ENCODE peak calls at places on chromosomes 4 and X, in ten cellular contexts. C is ACHN, Q is HT-29, Y is GM04503, O is Caki2, E is EH, R is KBM-7, G is M059J, F is left ventricle myocardium inferior, P is Right ventricle myocardium inferior. U is an unnamed sample.

GRCh38 chr4:119589165-119589564 is 39.4 kb downstream of the PDE5A start:
- DNase-seq in C (no peak), Q (no peak), Y (no peak), O (no peak), E (peak; percentile 14), R (no peak), G (peak; percentile 6), F (no peak), P (no peak), U (no peak)

GRCh38 chr4:139951051-139951450 is 202.9 kb downstream of the MAML3 start:
- DNase-seq in C (no peak), Q (no peak), Y (no peak), O (no peak), E (peak; percentile 83), R (peak; percentile 37), G (peak; percentile 92), F (no peak), P (no peak), U (no peak)

GRCh38 chr4:148854203-148854602 is 412.0 kb upstream of the NR3C2 start:
- DNase-seq in C (no peak), Q (peak; percentile 40), Y (no peak), O (peak; percentile 68), E (no peak), R (no peak), G (no peak), F (no peak), P (no peak), U (no peak)

GRCh38 chr4:138330531-138330930 is 88.4 kb upstream of the SLC7A11 start:
- DNase-seq in C (no peak), Q (no peak), Y (no peak), O (no peak), E (no peak), R (no peak), G (no peak), F (no peak), P (no peak), U (no peak)

GRCh38 chr4:1208970-1209704 is 36.8 kb upstream of the SPON2 start:
- DNase-seq in C (no peak), Q (no peak), Y (no peak), O (no peak), E (no peak), R (no peak), G (no peak), F (peak; percentile 32), P (peak; percentile 66), U (no peak)

GRCh38 chr4:16667464-16667863 is 231.0 kb downstream of the LDB2 start:
- DNase-seq in C (no peak), Q (no peak), Y (peak; percentile 78), O (no peak), E (peak; percentile 94), R (no peak), G (peak; percentile 94), F (no peak), P (no peak), U (no peak)

GRCh38 chr4:26248647-26249046 is 72.2 kb upstream of the RBPJ start:
- DNase-seq in C (no peak), Q (no peak), Y (no peak), O (no peak), E (peak; percentile 48), R (no peak), G (peak; percentile 48), F (no peak), P (no peak), U (no peak)

GRCh38 chrX:138858438-138858837 is 146.9 kb upstream of the FGF13 start:
- DNase-seq in C (no peak), Q (no peak), Y (peak; percentile 72), O (peak; percentile 65), E (no peak), R (no peak), G (peak; percentile 95), F (no peak), P (no peak), U (no peak)

GRCh38 chrX:150184487-150184886 is 178.6 kb upstream of the MAMLD1 start:
- DNase-seq in C (no peak), Q (no peak), Y (no peak), O (no peak), E (no peak), R (no peak), G (peak; percentile 86), F (no peak), P (no peak), U (no peak)

GRCh38 chr4:24063771-24064170 is 173.9 kb upstream of the PPARGC1A start:
- DNase-seq in C (no peak), Q (no peak), Y (no peak), O (no peak), E (no peak), R (no peak), G (no peak), F (no peak), P (no peak), U (no peak)

GRCh38 chr4:124437853-124438495 is 274.6 kb downstream of the ANKRD50 start:
- DNase-seq in C (no peak), Q (peak; percentile 37), Y (no peak), O (no peak), E (no peak), R (no peak), G (no peak), F (no peak), P (no peak), U (no peak)

GRCh38 chrX:45422216-45422925 is 221.7 kb upstream of the DIPK2B start:
- DNase-seq in C (no peak), Q (no peak), Y (peak; percentile 75), O (no peak), E (peak; percentile 87), R (no peak), G (peak; percentile 82), F (no peak), P (no peak), U (no peak)

GRCh38 chrX:78527263-78527662 is 131.9 kb downstream of the RTL3 start:
- DNase-seq in C (no peak), Q (no peak), Y (no peak), O (peak; percentile 20), E (peak; percentile 50), R (no peak), G (peak; percentile 84), F (no peak), P (no peak), U (no peak)

U was measured in cardiac septum.